ENCODE peak calls at places on chromosomes 3 and 15, in five cellular contexts. R is fibroblast of villous mesenchyme, K is choroid plexus epithelial cell, O is upper lobe of right lung, J is heart left ventricle. I is an unnamed sample.

GRCh38 chr15:81596159-81596865 is 222.3 kb upstream of the TMC3 start:
- DNase-seq in J (no peak), O (no peak), K (no peak), R (no peak), I (no peak)

GRCh38 chr15:39191871-39192281 is 389.0 kb upstream of the THBS1 start:
- DNase-seq in O (no peak), J (no peak), R (peak), K (peak), I (peak)

GRCh38 chr3:81440666-81441065 is 320.8 kb downstream of the GBE1 start:
- DNase-seq in O (no peak), R (no peak), J (no peak), K (no peak), I (no peak)

GRCh38 chr3:43389388-43390254 is 103.3 kb downstream of the SNRK start:
- DNase-seq in R (peak), K (peak), O (no peak), J (peak), I (no peak)

GRCh38 chr3:172120912-172121311 is 81.5 kb downstream of the FNDC3B start:
- DNase-seq in J (no peak), K (no peak), R (no peak), O (no peak), I (no peak)

GRCh38 chr3:42036483-42036823 is 54.7 kb upstream of the TRAK1 start:
- DNase-seq in R (peak), J (no peak), O (no peak), K (peak), I (peak)

GRCh38 chr3:150545419-150546225 is 674 bp downstream of the SERP1 start:
- DNase-seq in R (peak), O (no peak), J (peak), K (peak), I (peak)

GRCh38 chr3:23153034-23153433 is 50.1 kb upstream of the UBE2E2 start:
- DNase-seq in J (no peak), K (no peak), O (no peak), R (no peak), I (no peak)

GRCh38 chr3:108008931-108009635 is 81.7 kb downstream of the CD47 start:
- DNase-seq in R (peak), K (peak), O (no peak), J (no peak), I (peak)

GRCh38 chr3:60463655-60464054 is 787.6 kb downstream of the FHIT start:
- DNase-seq in O (no peak), K (no peak), J (no peak), R (no peak), I (no peak)

GRCh38 chr3:3196148-3196861 is 16.8 kb upstream of the CRBN start:
- DNase-seq in K (peak), J (no peak), O (no peak), R (peak), I (no peak)

GRCh38 chr15:101206173-101206572 is 45.7 kb downstream of the CHSY1 start:
- DNase-seq in R (peak), O (no peak), K (peak), J (no peak), I (peak)

DNA sequence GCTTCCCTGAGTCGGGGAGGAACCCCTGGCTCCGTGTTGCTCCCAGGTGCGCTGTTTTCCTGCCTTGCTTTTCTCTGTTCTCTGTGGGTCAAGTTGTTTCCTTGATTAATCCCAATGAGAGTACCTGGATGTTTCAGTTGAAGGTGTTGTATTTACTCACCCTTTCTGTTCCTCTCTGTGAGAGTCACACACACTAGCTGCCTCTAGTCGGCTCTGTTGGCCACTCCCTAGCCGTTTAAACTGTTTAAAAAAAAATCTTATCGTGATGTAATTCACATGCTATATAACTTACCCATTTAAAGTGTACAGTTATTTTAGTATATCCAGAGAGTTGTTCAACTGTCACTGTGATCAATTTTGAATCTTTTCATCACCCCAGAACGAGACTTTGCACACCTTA is 74.0 kb downstream of the AKAP13 start:
- DNase-seq in K (no peak), R (no peak), O (no peak), J (no peak), I (no peak)
- TF ChIP-seq CTCF in K (no peak), R (no peak), O (no peak), J (no peak), I (no peak)

GRCh38 chr3:119768668-119769393 is 13.1 kb upstream of the NR1I2 start:
- DNase-seq in K (no peak), R (no peak), J (no peak), O (no peak), I (no peak)

GRCh38 chr3:119774419-119774818 is 7.5 kb upstream of the NR1I2 start:
- DNase-seq in K (no peak), O (no peak), R (no peak), J (no peak), I (no peak)

GRCh38 chr3:119767936-119768601 is 13.8 kb upstream of the NR1I2 start:
- DNase-seq in O (no peak), K (no peak), J (no peak), R (no peak), I (no peak)

GRCh38 chr3:119769394-119770149 is 12.3 kb upstream of the NR1I2 start:
- DNase-seq in R (no peak), O (no peak), K (peak), J (no peak), I (peak)
- H3K4me3 ChIP-seq in R (no peak), O (no peak), K (no peak), J (no peak), I (no peak)

GRCh38 chr3:115071611-115072010 is 75.5 kb downstream of the ZBTB20 start:
- DNase-seq in R (peak), O (no peak), J (no peak), K (peak), I (peak)

GRCh38 chr3:115074502-115074901 is 72.6 kb downstream of the ZBTB20 start:
- DNase-seq in O (no peak), K (peak), J (no peak), R (peak), I (peak)

GRCh38 chr3:115068799-115069198 is 78.3 kb downstream of the ZBTB20 start:
- DNase-seq in R (no peak), J (no peak), O (no peak), K (peak), I (no peak)

GRCh38 chr3:115072265-115073008 is 74.7 kb downstream of the ZBTB20 start:
- DNase-seq in O (no peak), K (peak), J (no peak), R (peak), I (peak)

GRCh38 chr3:115071122-115071521 is 76.0 kb downstream of the ZBTB20 start:
- DNase-seq in K (no peak), J (no peak), R (no peak), O (no peak), I (peak)
- TF ChIP-seq CTCF in K (no peak), J (no peak), R (no peak), O (no peak), I (no peak)

GRCh38 chr3:127107491-127108375 is 85.2 kb upstream of the PRR23E start:
- DNase-seq in J (no peak), R (no peak), K (no peak), O (no peak), I (no peak)
- H3K4me3 ChIP-seq in J (no peak), R (no peak), K (no peak), O (no peak), I (no peak)

GRCh38 chr15:89421219-89421618 is 75.2 kb downstream of the RHCG start:
- DNase-seq in K (no peak), R (no peak), O (no peak), J (no peak), I (no peak)
- TF ChIP-seq CTCF in K (no peak), R (no peak), O (no peak), J (no peak), I (no peak)

DNA sequence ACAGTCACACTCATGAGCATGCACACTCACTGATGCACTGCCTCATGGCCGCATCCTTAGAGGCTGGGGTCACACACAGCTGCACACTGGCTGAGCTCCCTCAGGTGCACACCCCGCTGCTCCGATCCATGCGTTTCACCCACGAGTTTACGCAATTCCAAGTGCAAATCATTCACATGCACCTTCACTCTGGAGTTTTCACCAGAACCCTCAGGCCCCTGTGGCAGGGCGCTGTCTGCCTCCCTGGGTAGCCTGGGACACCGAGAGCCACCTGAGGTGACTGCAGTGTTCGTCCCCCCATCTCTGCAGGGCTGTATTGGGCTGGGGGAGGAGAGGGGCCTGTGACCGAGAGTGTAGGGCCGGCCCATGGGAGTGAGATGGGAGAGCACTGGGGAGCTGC is 134.8 kb downstream of the FBLN2 start:
- DNase-seq in R (no peak), K (no peak), J (no peak), O (no peak), I (no peak)
- H3K4me3 ChIP-seq in R (no peak), K (no peak), J (no peak), O (no peak), I (no peak)

I was measured in AG10803.